ENCODE peak calls at places on chromosomes 5 and 9, in ten cellular contexts. J is LNCaP clone FGC, Y is foreskin fibroblast, S is HT-29, X is dermis microvascular lymphatic vessel endothelial cell, T is Ammon's horn, Z is keratinocyte, M is left ventricle myocardium inferior, D is NCI-H1092 treated with DMSO at 0.1 percent for 48 hours, U is fibroblast of mammary gland. N is an unnamed sample.

GRCh38 chr5:96247097-96247675 is 185.9 kb downstream of the PCSK1 start:
- DNase-seq in T (no peak), X (no peak), U (peak), J (peak), S (no peak), M (no peak), Y (peak), Z (peak), D (no peak), N (peak)

GRCh38 chr9:90141723-90142122 is 500.9 kb downstream of the DIRAS2 start:
- DNase-seq in J (peak), Z (no peak), T (no peak), D (peak), U (peak), M (no peak), S (peak), X (peak), Y (no peak), N (peak)

GRCh38 chr5:44952376-44952775 is 143.6 kb downstream of the MRPS30 start:
- DNase-seq in S (peak), T (peak), M (no peak), Z (no peak), X (peak), Y (peak), U (peak), J (peak), D (peak), N (no peak)

GRCh38 chr5:112640495-112640894 is 97.2 kb upstream of the APC start:
- DNase-seq in J (no peak), M (no peak), X (no peak), D (no peak), S (no peak), U (no peak), T (no peak), Y (no peak), Z (no peak), N (no peak)

GRCh38 chr9:104633976-104634520 is 16.0 kb upstream of the OR13C9 start:
- DNase-seq in M (no peak), D (no peak), T (no peak), X (no peak), Z (no peak), S (no peak), J (no peak), U (no peak), Y (no peak), N (no peak)

GRCh38 chr5:134819404-134819963 is 26.3 kb upstream of the C5orf24 start:
- DNase-seq in U (no peak), Y (no peak), J (no peak), T (no peak), S (no peak), X (no peak), Z (no peak), M (no peak), D (no peak), N (no peak)

GRCh38 chr9:91033802-91034201 is 232.2 kb downstream of the SYK start:
- DNase-seq in Y (no peak), X (no peak), U (peak), M (no peak), S (peak), T (no peak), Z (no peak), D (no peak), J (no peak), N (no peak)

GRCh38 chr5:142063878-142064331 is 44.7 kb upstream of the NDFIP1 start:
- DNase-seq in X (peak), M (peak), Z (no peak), Y (peak), J (no peak), S (no peak), D (peak), T (peak), U (peak), N (peak)

GRCh38 chr5:140988036-140988997 is 22.0 kb downstream of the PCDHAC2 start:
- DNase-seq in T (no peak), Z (no peak), M (no peak), X (no peak), J (no peak), D (no peak), Y (no peak), S (no peak), U (no peak), N (no peak)

GRCh38 chr5:10470669-10471068 is 29.0 kb downstream of the ROPN1L start:
- DNase-seq in J (no peak), X (no peak), U (no peak), D (no peak), T (no peak), Z (no peak), S (no peak), Y (no peak), M (no peak), N (no peak)

GRCh38 chr5:150154618-150155134 is 969 bp downstream of the PDGFRB start:
- DNase-seq in T (no peak), Z (no peak), D (no peak), M (no peak), S (no peak), X (no peak), Y (no peak), J (no peak), U (no peak), N (no peak)

GRCh38 chr9:37466037-37466709 is 923 bp upstream of the ZBTB5 start:
- DNase-seq in Z (no peak), J (no peak), S (peak), T (peak), X (no peak), M (peak), D (peak), U (no peak), Y (peak), N (peak)

GRCh38 chr5:174311531-174312269 is 266.2 kb downstream of the NSG2 start:
- DNase-seq in S (peak), D (peak), U (peak), Y (peak), J (no peak), Z (no peak), X (peak), M (peak), T (peak), N (no peak)